ENCODE peak calls at places on chromosome 1, in nine cellular contexts. One of them, this sample, is unnamed.
A peak's percentile ranks its signal among the peaks of the same experiment; 100 is the strongest.

GRCh38 chr1:208587110-208587509 is 342.9 kb upstream of the PLXNA2 start:
- DNase-seq in fibroblast of the aortic adventitia: no peak
- DNase-seq in uterus: no peak
- DNase-seq in substantia nigra: no peak
- DNase-seq in CD8-positive, alpha-beta memory T cell: no peak
- DNase-seq in AG08395: no peak
- DNase-seq in T-helper 2 cell: no peak
- DNase-seq in stimulated activated CD4-positive, alpha-beta T cell treated with anti-CD3 and anti-CD28 coated beads, Interleukin-2, amount 100 ng/mL, for 48 hours: no peak
- DNase-seq in AML-193: no peak
- DNase-seq in this sample: no peak

GRCh38 chr1:46616277-46617107 is at the start of gene MOB3C:
- DNase-seq in fibroblast of the aortic adventitia: peak; percentile 82
- DNase-seq in uterus: peak; percentile 90
- DNase-seq in substantia nigra: no peak
- DNase-seq in CD8-positive, alpha-beta memory T cell: peak; percentile 77
- DNase-seq in AG08395: peak; percentile 92
- DNase-seq in T-helper 2 cell: peak; percentile 75
- DNase-seq in stimulated activated CD4-positive, alpha-beta T cell treated with anti-CD3 and anti-CD28 coated beads, Interleukin-2, amount 100 ng/mL, for 48 hours: peak; percentile 53
- DNase-seq in AML-193: peak; percentile 27
- DNase-seq in this sample: peak; percentile 62

GRCh38 chr1:178388398-178389161 is 108.2 kb downstream of the CLEC20A start:
- DNase-seq in fibroblast of the aortic adventitia: peak; percentile 61
- DNase-seq in uterus: no peak
- DNase-seq in substantia nigra: no peak
- DNase-seq in CD8-positive, alpha-beta memory T cell: no peak
- DNase-seq in AG08395: peak; percentile 67
- DNase-seq in T-helper 2 cell: no peak
- DNase-seq in stimulated activated CD4-positive, alpha-beta T cell treated with anti-CD3 and anti-CD28 coated beads, Interleukin-2, amount 100 ng/mL, for 48 hours: no peak
- DNase-seq in AML-193: no peak
- DNase-seq in this sample: no peak

GRCh38 chr1:36829951-36830350 is 204.4 kb downstream of the GRIK3 start:
- DNase-seq in fibroblast of the aortic adventitia: no peak
- DNase-seq in uterus: no peak
- DNase-seq in substantia nigra: no peak
- DNase-seq in CD8-positive, alpha-beta memory T cell: no peak
- DNase-seq in AG08395: no peak
- DNase-seq in T-helper 2 cell: no peak
- DNase-seq in stimulated activated CD4-positive, alpha-beta T cell treated with anti-CD3 and anti-CD28 coated beads, Interleukin-2, amount 100 ng/mL, for 48 hours: no peak
- DNase-seq in AML-193: no peak
- DNase-seq in this sample: no peak

GRCh38 chr1:155910621-155911121 is 478 bp downstream of the RIT1 start:
- DNase-seq in fibroblast of the aortic adventitia: peak; percentile 46
- DNase-seq in uterus: peak; percentile 29
- DNase-seq in substantia nigra: no peak
- DNase-seq in CD8-positive, alpha-beta memory T cell: no peak
- DNase-seq in AG08395: peak; percentile 17
- DNase-seq in T-helper 2 cell: peak; percentile 22
- DNase-seq in stimulated activated CD4-positive, alpha-beta T cell treated with anti-CD3 and anti-CD28 coated beads, Interleukin-2, amount 100 ng/mL, for 48 hours: no peak
- DNase-seq in AML-193: no peak
- DNase-seq in this sample: peak; percentile 47

GRCh38 chr1:235648407-235648907 is 1.1 kb downstream of the GNG4 start:
- DNase-seq in fibroblast of the aortic adventitia: no peak
- DNase-seq in uterus: no peak
- DNase-seq in substantia nigra: no peak
- DNase-seq in CD8-positive, alpha-beta memory T cell: peak; percentile 45
- DNase-seq in AG08395: no peak
- DNase-seq in T-helper 2 cell: no peak
- DNase-seq in stimulated activated CD4-positive, alpha-beta T cell treated with anti-CD3 and anti-CD28 coated beads, Interleukin-2, amount 100 ng/mL, for 48 hours: no peak
- DNase-seq in AML-193: no peak
- DNase-seq in this sample: no peak

GRCh38 chr1:154467768-154468102 is 34.3 kb upstream of the TDRD10 start:
- DNase-seq in fibroblast of the aortic adventitia: no peak
- DNase-seq in uterus: no peak
- DNase-seq in substantia nigra: no peak
- DNase-seq in CD8-positive, alpha-beta memory T cell: no peak
- DNase-seq in AG08395: no peak
- DNase-seq in T-helper 2 cell: peak; percentile 91
- DNase-seq in stimulated activated CD4-positive, alpha-beta T cell treated with anti-CD3 and anti-CD28 coated beads, Interleukin-2, amount 100 ng/mL, for 48 hours: no peak
- DNase-seq in AML-193: no peak
- DNase-seq in this sample: no peak

GRCh38 chr1:12369258-12369657 is 139.4 kb downstream of the VPS13D start:
- DNase-seq in fibroblast of the aortic adventitia: no peak
- DNase-seq in uterus: no peak
- DNase-seq in substantia nigra: no peak
- DNase-seq in CD8-positive, alpha-beta memory T cell: no peak
- DNase-seq in AG08395: no peak
- DNase-seq in T-helper 2 cell: no peak
- DNase-seq in stimulated activated CD4-positive, alpha-beta T cell treated with anti-CD3 and anti-CD28 coated beads, Interleukin-2, amount 100 ng/mL, for 48 hours: no peak
- DNase-seq in AML-193: no peak
- DNase-seq in this sample: no peak

GRCh38 chr1:98421098-98421460 is 240.4 kb upstream of the SNX7 start:
- DNase-seq in fibroblast of the aortic adventitia: no peak
- DNase-seq in uterus: no peak
- DNase-seq in substantia nigra: no peak
- DNase-seq in CD8-positive, alpha-beta memory T cell: no peak
- DNase-seq in AG08395: no peak
- DNase-seq in T-helper 2 cell: no peak
- DNase-seq in stimulated activated CD4-positive, alpha-beta T cell treated with anti-CD3 and anti-CD28 coated beads, Interleukin-2, amount 100 ng/mL, for 48 hours: no peak
- DNase-seq in AML-193: no peak
- DNase-seq in this sample: no peak

GRCh38 chr1:100100202-100100601 is 32.5 kb downstream of the SASS6 start:
- DNase-seq in fibroblast of the aortic adventitia: peak; percentile 86
- DNase-seq in uterus: no peak
- DNase-seq in substantia nigra: no peak
- DNase-seq in CD8-positive, alpha-beta memory T cell: no peak
- DNase-seq in AG08395: peak; percentile 34
- DNase-seq in T-helper 2 cell: no peak
- DNase-seq in stimulated activated CD4-positive, alpha-beta T cell treated with anti-CD3 and anti-CD28 coated beads, Interleukin-2, amount 100 ng/mL, for 48 hours: no peak
- DNase-seq in AML-193: no peak
- DNase-seq in this sample: no peak

GRCh38 chr1:198359024-198359653 is 181.3 kb downstream of the ATP6V1G3 start:
- DNase-seq in fibroblast of the aortic adventitia: peak; percentile 52
- DNase-seq in uterus: no peak
- DNase-seq in substantia nigra: no peak
- DNase-seq in CD8-positive, alpha-beta memory T cell: no peak
- DNase-seq in AG08395: no peak
- DNase-seq in T-helper 2 cell: peak; percentile 58
- DNase-seq in stimulated activated CD4-positive, alpha-beta T cell treated with anti-CD3 and anti-CD28 coated beads, Interleukin-2, amount 100 ng/mL, for 48 hours: no peak
- DNase-seq in AML-193: peak; percentile 31
- DNase-seq in this sample: no peak

GRCh38 chr1:12516741-12517140 is 101.3 kb downstream of the DHRS3 start:
- DNase-seq in fibroblast of the aortic adventitia: no peak
- DNase-seq in uterus: no peak
- DNase-seq in substantia nigra: no peak
- DNase-seq in CD8-positive, alpha-beta memory T cell: no peak
- DNase-seq in AG08395: no peak
- DNase-seq in T-helper 2 cell: no peak
- DNase-seq in stimulated activated CD4-positive, alpha-beta T cell treated with anti-CD3 and anti-CD28 coated beads, Interleukin-2, amount 100 ng/mL, for 48 hours: no peak
- DNase-seq in AML-193: no peak
- DNase-seq in this sample: no peak

GRCh38 chr1:198651685-198652400 is 13.0 kb downstream of the PTPRC start:
- DNase-seq in fibroblast of the aortic adventitia: no peak
- DNase-seq in uterus: no peak
- DNase-seq in substantia nigra: no peak
- DNase-seq in CD8-positive, alpha-beta memory T cell: no peak
- DNase-seq in AG08395: no peak
- DNase-seq in T-helper 2 cell: no peak
- DNase-seq in stimulated activated CD4-positive, alpha-beta T cell treated with anti-CD3 and anti-CD28 coated beads, Interleukin-2, amount 100 ng/mL, for 48 hours: no peak
- DNase-seq in AML-193: peak; percentile 64
- DNase-seq in this sample: no peak

GRCh38 chr1:236854602-236854978 is 59.5 kb downstream of the MTR start:
- DNase-seq in fibroblast of the aortic adventitia: peak; percentile 37
- DNase-seq in uterus: no peak
- DNase-seq in substantia nigra: no peak
- DNase-seq in CD8-positive, alpha-beta memory T cell: no peak
- DNase-seq in AG08395: peak; percentile 71
- DNase-seq in T-helper 2 cell: no peak
- DNase-seq in stimulated activated CD4-positive, alpha-beta T cell treated with anti-CD3 and anti-CD28 coated beads, Interleukin-2, amount 100 ng/mL, for 48 hours: no peak
- DNase-seq in AML-193: no peak
- DNase-seq in this sample: peak; percentile 11

GRCh38 chr1:207017615-207018559 is 14.7 kb downstream of the C1orf116 start:
- DNase-seq in fibroblast of the aortic adventitia: peak; percentile 32
- DNase-seq in uterus: no peak
- DNase-seq in substantia nigra: no peak
- DNase-seq in CD8-positive, alpha-beta memory T cell: no peak
- DNase-seq in AG08395: no peak
- DNase-seq in T-helper 2 cell: no peak
- DNase-seq in stimulated activated CD4-positive, alpha-beta T cell treated with anti-CD3 and anti-CD28 coated beads, Interleukin-2, amount 100 ng/mL, for 48 hours: no peak
- DNase-seq in AML-193: no peak
- DNase-seq in this sample: no peak

This sample was measured in H54.